ENCODE peak calls at places on chromosome 10, in four cellular contexts. One of them, this sample, is unnamed.

GRCh38 chr10:78333362-78334143 is 299.9 kb downstream of the RPS24 start:
- DNase-seq in stomach: no peak
- DNase-seq in CD4-positive, alpha-beta memory T cell: no peak
- DNase-seq in Jurkat, Clone E6-1: no peak
- DNase-seq in this sample: peak

GRCh38 chr10:84233940-84234339 is 7.4 kb downstream of the LRIT1 start:
- DNase-seq in CD4-positive, alpha-beta memory T cell: no peak
- DNase-seq in Jurkat, Clone E6-1: no peak
- DNase-seq in stomach: no peak
- DNase-seq in this sample: no peak

GRCh38 chr10:47113907-47114500 is 186.0 kb upstream of the GDF10 start:
- DNase-seq in Jurkat, Clone E6-1: no peak
- DNase-seq in CD4-positive, alpha-beta memory T cell: no peak
- DNase-seq in stomach: no peak
- DNase-seq in this sample: no peak

GRCh38 chr10:48454302-48455054 is 148.0 kb downstream of the MAPK8 start:
- DNase-seq in Jurkat, Clone E6-1: no peak
- DNase-seq in stomach: peak
- DNase-seq in CD4-positive, alpha-beta memory T cell: no peak
- DNase-seq in this sample: no peak

GRCh38 chr10:79981673-79982485 is 33.0 kb upstream of the SFTPD start:
- DNase-seq in stomach: peak
- DNase-seq in CD4-positive, alpha-beta memory T cell: no peak
- DNase-seq in Jurkat, Clone E6-1: peak
- DNase-seq in this sample: no peak

GRCh38 chr10:17682236-17682946 is 38.4 kb downstream of the STAM start:
- DNase-seq in Jurkat, Clone E6-1: no peak
- DNase-seq in stomach: no peak
- DNase-seq in CD4-positive, alpha-beta memory T cell: no peak
- DNase-seq in this sample: no peak

GRCh38 chr10:18340496-18341051 is 200.3 kb downstream of the CACNB2 start:
- DNase-seq in CD4-positive, alpha-beta memory T cell: no peak
- DNase-seq in stomach: no peak
- DNase-seq in Jurkat, Clone E6-1: no peak
- DNase-seq in this sample: no peak

GRCh38 chr10:101218423-101219136 is 10.7 kb downstream of the LBX1 start:
- DNase-seq in CD4-positive, alpha-beta memory T cell: no peak
- DNase-seq in Jurkat, Clone E6-1: no peak
- DNase-seq in stomach: no peak
- DNase-seq in this sample: no peak

GRCh38 chr10:76089626-76090185 is 658.3 kb downstream of the LRMDA start:
- DNase-seq in stomach: no peak
- DNase-seq in CD4-positive, alpha-beta memory T cell: no peak
- DNase-seq in Jurkat, Clone E6-1: no peak
- DNase-seq in this sample: no peak

DNA sequence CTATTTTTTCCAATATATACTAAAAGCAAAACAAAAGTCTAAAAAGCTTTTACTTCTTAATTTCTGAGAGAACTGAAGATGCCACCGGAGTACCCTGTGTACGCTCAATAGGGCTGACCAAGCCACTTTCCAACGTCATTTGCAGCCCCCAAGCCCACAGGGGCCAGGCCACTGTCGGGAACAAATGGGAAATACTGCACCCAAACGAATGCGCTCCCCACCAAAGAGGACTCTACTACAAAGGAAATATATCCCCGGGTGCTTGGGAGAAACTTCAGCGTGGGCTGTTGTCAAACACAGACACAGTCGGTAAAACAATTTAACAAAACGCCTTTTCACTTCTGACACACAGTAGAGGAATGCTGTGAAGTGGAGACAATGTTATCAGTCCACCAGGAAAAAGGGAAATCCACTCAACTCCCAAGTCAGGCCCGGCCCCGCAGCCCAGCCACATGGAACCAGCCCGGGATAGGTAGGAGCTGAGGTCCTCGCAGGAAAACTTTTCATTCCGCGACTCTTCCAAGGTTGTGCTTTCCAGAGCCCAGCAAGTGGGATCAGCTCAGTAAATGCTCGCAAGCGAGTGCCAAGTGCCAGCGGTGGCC is 1.4 kb downstream of the PARD3 start:
- DNase-seq in stomach: no peak
- DNase-seq in CD4-positive, alpha-beta memory T cell: no peak
- DNase-seq in Jurkat, Clone E6-1: no peak
- DNase-seq in this sample: no peak
- H3K4me3 ChIP-seq in stomach: peak
- H3K4me3 ChIP-seq in CD4-positive, alpha-beta memory T cell: no peak
- H3K4me3 ChIP-seq in Jurkat, Clone E6-1: peak
- H3K4me3 ChIP-seq in this sample: no peak

GRCh38 chr10:74906631-74907030 is 80.2 kb downstream of the KAT6B start:
- DNase-seq in Jurkat, Clone E6-1: no peak
- DNase-seq in CD4-positive, alpha-beta memory T cell: no peak
- DNase-seq in stomach: no peak
- DNase-seq in this sample: no peak
- H3K4me3 ChIP-seq in Jurkat, Clone E6-1: no peak
- H3K4me3 ChIP-seq in CD4-positive, alpha-beta memory T cell: no peak
- H3K4me3 ChIP-seq in stomach: no peak
- H3K4me3 ChIP-seq in this sample: no peak

DNA sequence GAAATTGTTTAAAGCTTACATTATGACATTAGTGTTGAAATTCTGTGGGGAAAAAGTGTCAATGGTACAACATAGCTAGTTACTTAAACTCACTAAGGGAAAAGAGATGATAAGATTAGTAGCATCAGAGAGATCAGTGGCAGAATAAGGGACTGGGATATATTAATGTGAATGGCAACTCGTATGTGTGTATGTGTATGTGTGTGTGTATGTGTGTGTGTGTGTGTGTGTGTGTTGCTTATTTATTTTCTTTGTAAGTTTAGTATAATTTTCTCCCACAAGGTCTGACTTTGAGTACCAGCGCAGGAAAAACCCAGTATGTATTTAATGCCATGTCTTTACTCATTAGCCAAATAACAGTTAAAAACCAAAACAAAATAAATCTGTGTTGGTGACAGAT is 256.1 kb downstream of the ARHGAP21 start:
- DNase-seq in Jurkat, Clone E6-1: no peak
- DNase-seq in CD4-positive, alpha-beta memory T cell: no peak
- DNase-seq in stomach: no peak
- DNase-seq in this sample: no peak
- H3K4me3 ChIP-seq in Jurkat, Clone E6-1: no peak
- H3K4me3 ChIP-seq in CD4-positive, alpha-beta memory T cell: no peak
- H3K4me3 ChIP-seq in stomach: peak
- H3K4me3 ChIP-seq in this sample: no peak

DNA sequence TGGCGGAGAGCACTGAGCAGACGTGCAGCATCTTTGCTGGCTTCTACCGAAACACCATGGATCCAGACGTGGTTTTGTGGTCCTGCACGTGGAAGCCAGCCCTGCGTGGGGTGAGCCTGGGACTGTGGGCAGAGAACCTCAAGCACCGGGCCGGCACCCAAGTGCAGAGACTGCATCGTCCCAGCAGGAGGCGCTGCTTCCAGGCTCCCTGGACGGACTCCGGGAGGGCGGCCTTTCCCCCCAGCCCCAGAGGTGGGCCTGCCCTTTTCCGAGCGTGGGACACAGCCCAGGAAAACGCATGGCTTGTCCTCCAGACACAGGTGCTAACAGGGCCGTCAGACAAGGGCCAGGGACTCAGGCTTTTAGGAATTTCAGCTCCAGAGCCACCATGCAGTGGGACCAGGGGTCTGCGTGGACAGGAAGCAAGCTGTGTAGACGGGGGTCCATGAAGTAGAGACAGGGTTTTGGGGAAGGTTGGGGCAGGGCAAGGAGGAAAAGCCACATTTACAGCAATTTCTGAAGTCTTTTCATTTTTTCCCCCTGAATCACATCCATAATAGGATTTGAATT is 303.9 kb downstream of the WDR37 start:
- DNase-seq in Jurkat, Clone E6-1: no peak
- DNase-seq in CD4-positive, alpha-beta memory T cell: no peak
- DNase-seq in stomach: no peak
- DNase-seq in this sample: no peak
- H3K4me3 ChIP-seq in Jurkat, Clone E6-1: no peak
- H3K4me3 ChIP-seq in CD4-positive, alpha-beta memory T cell: no peak
- H3K4me3 ChIP-seq in stomach: no peak
- H3K4me3 ChIP-seq in this sample: no peak

GRCh38 chr10:6348091-6348862 is 145.5 kb downstream of the PFKFB3 start:
- DNase-seq in stomach: peak
- DNase-seq in CD4-positive, alpha-beta memory T cell: peak
- DNase-seq in Jurkat, Clone E6-1: peak
- DNase-seq in this sample: peak
- H3K4me3 ChIP-seq in stomach: no peak
- H3K4me3 ChIP-seq in CD4-positive, alpha-beta memory T cell: no peak
- H3K4me3 ChIP-seq in Jurkat, Clone E6-1: peak
- H3K4me3 ChIP-seq in this sample: peak

DNA sequence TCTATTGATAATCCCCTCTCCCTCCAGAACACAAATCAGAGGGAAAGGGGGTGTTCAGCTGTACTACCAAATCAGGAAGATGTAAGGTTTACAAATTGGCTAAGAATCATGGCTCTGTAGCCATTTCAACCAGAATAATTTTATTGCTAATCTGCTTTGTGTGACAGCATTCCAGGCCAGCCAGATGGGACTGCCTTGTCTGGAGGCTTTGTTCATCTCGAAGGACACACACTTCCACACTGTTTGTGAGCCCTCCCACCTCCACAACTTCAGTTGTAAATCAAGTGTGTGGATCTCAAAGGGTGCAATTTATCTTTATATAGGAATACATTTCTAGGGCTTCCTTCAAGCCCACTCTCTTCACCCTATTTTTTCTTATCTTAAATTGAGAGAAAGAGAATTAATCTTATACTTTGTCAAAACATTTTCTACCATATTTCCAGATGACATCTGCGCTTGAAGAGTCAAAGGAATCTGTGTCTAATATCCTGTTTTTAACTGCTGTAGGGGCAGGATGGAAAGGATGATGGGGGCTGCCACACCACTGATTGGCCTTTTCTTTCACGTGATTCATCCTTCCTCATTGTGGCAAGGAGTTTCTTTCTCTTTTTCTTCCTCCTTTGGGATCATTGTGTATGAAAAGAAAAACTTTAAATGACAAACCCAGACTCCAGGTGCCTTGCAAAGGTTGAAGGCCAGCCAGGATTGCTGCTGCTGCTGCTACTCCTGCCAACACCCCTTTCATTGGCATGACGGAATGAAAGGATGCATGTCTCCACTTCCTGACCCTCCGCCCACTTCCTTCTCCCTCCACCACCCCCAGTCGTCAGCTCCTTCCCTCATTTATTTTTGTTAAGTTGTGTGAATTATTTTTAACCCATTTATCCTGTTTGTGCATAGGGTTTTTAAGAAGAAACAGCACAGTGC is 6.7 kb upstream of the OIT3 start:
- DNase-seq in CD4-positive, alpha-beta memory T cell: no peak
- DNase-seq in Jurkat, Clone E6-1: peak
- DNase-seq in stomach: no peak
- DNase-seq in this sample: no peak
- H3K4me3 ChIP-seq in CD4-positive, alpha-beta memory T cell: no peak
- H3K4me3 ChIP-seq in Jurkat, Clone E6-1: no peak
- H3K4me3 ChIP-seq in stomach: no peak
- H3K4me3 ChIP-seq in this sample: no peak

GRCh38 chr10:93813507-93814465 is 56.0 kb downstream of the LGI1 start:
- DNase-seq in CD4-positive, alpha-beta memory T cell: peak
- DNase-seq in stomach: peak
- DNase-seq in Jurkat, Clone E6-1: peak
- DNase-seq in this sample: no peak

GRCh38 chr10:93819520-93819919 is 61.8 kb downstream of the LGI1 start:
- DNase-seq in CD4-positive, alpha-beta memory T cell: no peak
- DNase-seq in Jurkat, Clone E6-1: no peak
- DNase-seq in stomach: no peak
- DNase-seq in this sample: no peak

GRCh38 chr10:93818086-93818485 is 60.4 kb downstream of the LGI1 start:
- DNase-seq in stomach: no peak
- DNase-seq in Jurkat, Clone E6-1: no peak
- DNase-seq in CD4-positive, alpha-beta memory T cell: no peak
- DNase-seq in this sample: no peak

GRCh38 chr10:93815304-93816091 is 57.8 kb downstream of the LGI1 start:
- DNase-seq in stomach: no peak
- DNase-seq in Jurkat, Clone E6-1: no peak
- DNase-seq in CD4-positive, alpha-beta memory T cell: no peak
- DNase-seq in this sample: no peak

GRCh38 chr10:93816123-93816747 is 58.5 kb downstream of the LGI1 start:
- DNase-seq in CD4-positive, alpha-beta memory T cell: peak
- DNase-seq in stomach: peak
- DNase-seq in Jurkat, Clone E6-1: peak
- DNase-seq in this sample: no peak
- H3K4me3 ChIP-seq in CD4-positive, alpha-beta memory T cell: no peak
- H3K4me3 ChIP-seq in stomach: no peak
- H3K4me3 ChIP-seq in Jurkat, Clone E6-1: no peak
- H3K4me3 ChIP-seq in this sample: no peak

GRCh38 chr10:129959544-129960492 is 4.3 kb downstream of the EBF3 start:
- DNase-seq in stomach: peak
- DNase-seq in Jurkat, Clone E6-1: no peak
- DNase-seq in CD4-positive, alpha-beta memory T cell: no peak
- DNase-seq in this sample: no peak

GRCh38 chr10:129962558-129963075 is 1.5 kb downstream of the EBF3 start:
- DNase-seq in Jurkat, Clone E6-1: no peak
- DNase-seq in CD4-positive, alpha-beta memory T cell: no peak
- DNase-seq in stomach: no peak
- DNase-seq in this sample: no peak

GRCh38 chr10:129962092-129962494 is 2.0 kb downstream of the EBF3 start:
- DNase-seq in CD4-positive, alpha-beta memory T cell: no peak
- DNase-seq in Jurkat, Clone E6-1: no peak
- DNase-seq in stomach: no peak
- DNase-seq in this sample: no peak

GRCh38 chr10:129960493-129961273 is 3.4 kb downstream of the EBF3 start:
- DNase-seq in stomach: no peak
- DNase-seq in CD4-positive, alpha-beta memory T cell: no peak
- DNase-seq in Jurkat, Clone E6-1: no peak
- DNase-seq in this sample: no peak

GRCh38 chr10:129961274-129961839 is 2.7 kb downstream of the EBF3 start:
- DNase-seq in CD4-positive, alpha-beta memory T cell: no peak
- DNase-seq in Jurkat, Clone E6-1: no peak
- DNase-seq in stomach: no peak
- DNase-seq in this sample: no peak
- H3K4me3 ChIP-seq in CD4-positive, alpha-beta memory T cell: no peak
- H3K4me3 ChIP-seq in Jurkat, Clone E6-1: no peak
- H3K4me3 ChIP-seq in stomach: peak
- H3K4me3 ChIP-seq in this sample: no peak